ENCODE peak calls at places on chromosomes 11 and 22, in nine cellular contexts. R, C, S, D, K, Y, B, P and F are unnamed samples.

GRCh38 chr11:119041821-119042514 is 11.3 kb upstream of the SLC37A4 start:
- DNase-seq in R (no peak), C (no peak), S (no peak), D (no peak), K (no peak), Y (no peak), B (no peak), P (no peak), F (no peak)

GRCh38 chr22:36753120-36753802 is 22.7 kb downstream of the IFT27 start:
- DNase-seq in R (no peak), C (no peak), S (peak; percentile 69), D (peak; percentile 22), K (no peak), Y (peak; percentile 42), B (no peak), P (no peak), F (no peak)

GRCh38 chr11:35617687-35618496 is at the start of gene FJX1:
- DNase-seq in R (peak; percentile 92), C (peak; percentile 66), S (peak; percentile 92), D (peak; percentile 17), K (no peak), Y (peak; percentile 90), B (peak; percentile 54), P (peak; percentile 37), F (peak; percentile 61)

GRCh38 chr11:117535201-117535869 is 207.7 kb downstream of the CEP164 start:
- DNase-seq in R (no peak), C (peak; percentile 48), S (no peak), D (peak; percentile 23), K (no peak), Y (no peak), B (peak; percentile 56), P (peak; percentile 55), F (no peak)

GRCh38 chr11:83206771-83207413 is 13.4 kb downstream of the ANKRD42 start:
- DNase-seq in R (no peak), C (no peak), S (no peak), D (no peak), K (no peak), Y (no peak), B (no peak), P (no peak), F (no peak)

GRCh38 chr11:111949519-111950426 is 12.6 kb downstream of the DIXDC1 start:
- DNase-seq in R (no peak), C (no peak), S (no peak), D (no peak), K (no peak), Y (no peak), B (no peak), P (no peak), F (no peak)

GRCh38 chr11:91299980-91300379 is 924.6 kb upstream of the FAT3 start:
- DNase-seq in R (no peak), C (no peak), S (no peak), D (no peak), K (no peak), Y (peak; percentile 5), B (no peak), P (no peak), F (no peak)

GRCh38 chr22:48223488-48224190 is 1461.2 kb downstream of the TBC1D22A start:
- DNase-seq in R (no peak), C (no peak), S (no peak), D (no peak), K (no peak), Y (no peak), B (no peak), P (no peak), F (no peak)

GRCh38 chr11:37504066-37504611 is 906.1 kb upstream of the RAG2 start:
- DNase-seq in R (peak; percentile 93), C (no peak), S (peak; percentile 37), D (no peak), K (peak; percentile 37), Y (peak; percentile 98), B (no peak), P (no peak), F (no peak)

GRCh38 chr22:22425366-22425765 is 83.2 kb downstream of the ZNF280B start:
- DNase-seq in R (no peak), C (no peak), S (no peak), D (no peak), K (no peak), Y (no peak), B (no peak), P (no peak), F (no peak)

GRCh38 chr11:102831128-102831708 is 12.2 kb downstream of the MMP3 start:
- DNase-seq in R (peak; percentile 55), C (no peak), S (peak; percentile 92), D (peak; percentile 51), K (no peak), Y (no peak), B (peak; percentile 61), P (no peak), F (no peak)

GRCh38 chr11:67031791-67032561 is 9.0 kb downstream of the SYT12 start:
- DNase-seq in R (peak; percentile 35), C (no peak), S (peak; percentile 72), D (no peak), K (no peak), Y (peak; percentile 53), B (no peak), P (no peak), F (no peak)

GRCh38 chr11:33339247-33339646 is 82.1 kb downstream of the HIPK3 start:
- DNase-seq in R (no peak), C (no peak), S (no peak), D (no peak), K (no peak), Y (no peak), B (no peak), P (no peak), F (no peak)

GRCh38 chr11:33347490-33348125 is 90.4 kb downstream of the HIPK3 start:
- DNase-seq in R (no peak), C (no peak), S (no peak), D (no peak), K (no peak), Y (no peak), B (no peak), P (no peak), F (no peak)

GRCh38 chr11:33350287-33350686 is 93.1 kb downstream of the HIPK3 start:
- DNase-seq in R (no peak), C (no peak), S (no peak), D (no peak), K (no peak), Y (no peak), B (no peak), P (no peak), F (no peak)

GRCh38 chr11:33344611-33345010 is 87.4 kb downstream of the HIPK3 start:
- DNase-seq in R (no peak), C (no peak), S (no peak), D (no peak), K (no peak), Y (no peak), B (no peak), P (no peak), F (no peak)
- TF ChIP-seq CTCF in R (peak; percentile 17), C (no peak), S (peak; percentile 35), D (no peak), K (no peak), Y (no peak), B (no peak), P (no peak), F (no peak)

DNA sequence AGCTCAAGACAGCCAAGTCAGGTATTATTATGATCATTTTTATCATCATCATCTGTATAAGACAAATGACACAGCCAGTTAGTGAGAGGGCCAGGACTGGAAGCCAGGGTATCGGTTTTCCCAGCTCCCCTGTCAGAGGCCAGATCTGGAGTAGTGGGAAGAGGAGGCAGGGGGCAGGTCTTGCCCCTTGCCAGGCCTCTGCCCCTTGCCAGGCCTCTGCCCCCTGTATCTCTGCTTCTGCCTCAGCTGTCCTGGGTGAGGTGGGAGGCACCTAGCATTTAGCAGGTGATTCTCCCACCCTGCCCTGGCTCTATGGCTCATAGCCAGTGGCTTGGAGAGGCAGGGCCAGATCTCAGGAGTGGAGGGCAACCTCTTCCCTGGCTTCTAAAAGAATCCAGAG is 67.3 kb downstream of the PRDM11 start:
- DNase-seq in R (no peak), C (no peak), S (no peak), D (no peak), K (no peak), Y (no peak), B (no peak), P (no peak), F (no peak)
- TF ChIP-seq CTCF in R (no peak), C (no peak), S (no peak), D (no peak), K (no peak), Y (no peak), B (no peak), P (no peak), F (no peak)

GRCh38 chr22:42692239-42693054 is 28.2 kb downstream of the A4GALT start:
- DNase-seq in R (no peak), C (no peak), S (peak; percentile 69), D (no peak), K (no peak), Y (no peak), B (no peak), P (no peak), F (no peak)
- TF ChIP-seq CTCF in R (no peak), C (no peak), S (peak; percentile 55), D (no peak), K (peak; percentile 55), Y (no peak), B (no peak), P (no peak), F (no peak)

GRCh38 chr22:24938741-24939341 is 7.7 kb downstream of the LHFPL7 start:
- DNase-seq in R (peak; percentile 59), C (no peak), S (peak; percentile 77), D (no peak), K (no peak), Y (peak; percentile 48), B (no peak), P (no peak), F (no peak)
- TF ChIP-seq CTCF in R (peak; percentile 82), C (peak; percentile 13), S (peak; percentile 86), D (peak; percentile 63), K (peak; percentile 78), Y (peak; percentile 70), B (peak; percentile 76), P (peak; percentile 62), F (peak; percentile 74)

DNA sequence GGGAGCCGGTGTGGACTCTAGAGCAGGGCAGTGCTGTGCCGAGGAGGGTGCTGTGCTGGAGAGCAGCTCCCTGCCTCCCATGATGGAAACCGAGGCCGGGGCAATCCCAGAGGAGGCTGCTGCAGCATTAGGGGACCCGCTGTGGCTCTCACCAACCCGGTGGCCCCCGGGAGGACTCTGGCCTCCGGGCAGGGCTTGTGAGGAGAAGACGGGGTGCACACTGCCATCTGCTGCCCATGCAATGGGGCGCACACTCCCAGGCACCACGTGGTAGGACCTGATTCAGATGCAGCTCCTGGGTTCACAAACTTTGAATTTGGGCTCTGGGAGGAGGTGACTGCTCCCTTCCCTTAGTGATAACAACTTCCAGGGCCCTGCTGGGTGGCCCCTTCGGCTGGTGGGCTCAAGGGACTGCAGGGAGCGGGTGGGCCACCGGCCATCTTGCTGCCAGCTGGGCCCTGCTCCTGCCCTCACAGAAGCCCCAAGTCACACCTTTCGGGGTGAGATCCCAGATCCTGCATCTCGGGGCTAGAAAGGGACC is 93.8 kb upstream of the FGF3 start:
- DNase-seq in R (peak; percentile 15), C (no peak), S (peak; percentile 68), D (peak; percentile 27), K (no peak), Y (no peak), B (peak; percentile 41), P (peak; percentile 17), F (peak; percentile 13)
- TF ChIP-seq CTCF in R (peak; percentile 36), C (no peak), S (peak; percentile 26), D (peak; percentile 18), K (peak; percentile 45), Y (peak; percentile 36), B (peak; percentile 15), P (no peak), F (peak; percentile 14)

GRCh38 chr11:64787526-64788320 is 9.4 kb upstream of the SF1 start:
- DNase-seq in R (peak; percentile 53), C (no peak), S (peak; percentile 92), D (peak; percentile 82), K (no peak), Y (peak; percentile 25), B (peak; percentile 78), P (peak; percentile 43), F (no peak)
- TF ChIP-seq CTCF in R (peak; percentile 88), C (no peak), S (peak; percentile 91), D (peak; percentile 69), K (peak; percentile 73), Y (peak; percentile 81), B (peak; percentile 73), P (peak; percentile 56), F (peak; percentile 58)